ENCODE peak calls at places on chromosome 7, in ten cellular contexts. O is upper lobe of right lung; Q is transverse colon; K is CD4-positive, CD25-positive, alpha-beta regulatory T cell; D is left ventricle myocardium inferior; H is A549; G is pancreas; A is prostate gland; R is hepatocyte; S is aorta. V is an unnamed sample.

GRCh38 chr7:116588225-116588624 is 63.4 kb downstream of the CAV1 start:
- DNase-seq in G (no peak), S (no peak), D (no peak), H (no peak), R (no peak), K (no peak), Q (no peak), A (no peak), O (no peak), V (no peak)

GRCh38 chr7:128911441-128912031 is 1.0 kb upstream of the KCP start:
- DNase-seq in Q (peak), K (no peak), R (peak), G (peak), O (peak), D (peak), A (no peak), S (no peak), H (no peak), V (no peak)

GRCh38 chr7:38367301-38367700 is 93.9 kb upstream of the TARP start:
- DNase-seq in D (no peak), R (no peak), O (no peak), A (no peak), H (no peak), G (no peak), K (no peak), S (no peak), Q (no peak), V (no peak)

GRCh38 chr7:117119192-117119924 is 166.1 kb downstream of the ST7 start:
- DNase-seq in G (peak), A (peak), Q (peak), H (no peak), R (peak), S (peak), D (peak), K (peak), O (peak), V (peak)

GRCh38 chr7:47032171-47032915 is 549.6 kb downstream of the TNS3 start:
- DNase-seq in S (no peak), Q (no peak), D (no peak), O (no peak), G (no peak), H (no peak), K (no peak), A (no peak), R (no peak), V (no peak)

GRCh38 chr7:132531562-132531961 is 44.7 kb downstream of the PLXNA4 start:
- DNase-seq in H (no peak), G (no peak), S (no peak), Q (no peak), K (no peak), A (no peak), O (no peak), D (no peak), R (no peak), V (no peak)

GRCh38 chr7:72492446-72492845 is 80.3 kb upstream of the CALN1 start:
- DNase-seq in S (no peak), D (peak), H (no peak), A (no peak), R (no peak), Q (no peak), O (no peak), K (no peak), G (no peak), V (no peak)

GRCh38 chr7:32347244-32347828 is 142.8 kb downstream of the LSM5 start:
- DNase-seq in Q (no peak), K (no peak), S (no peak), O (no peak), G (no peak), R (peak), D (no peak), H (peak), A (no peak), V (no peak)

GRCh38 chr7:324011-324410 is 34.0 kb downstream of the FOXL3 start:
- DNase-seq in G (no peak), K (no peak), D (no peak), O (no peak), Q (no peak), S (no peak), R (no peak), H (no peak), A (no peak), V (no peak)

GRCh38 chr7:16586081-16586874 is 59.3 kb downstream of the ANKMY2 start:
- DNase-seq in Q (no peak), D (no peak), H (no peak), A (no peak), G (no peak), R (no peak), O (no peak), S (no peak), K (no peak), V (peak)

GRCh38 chr7:20959281-20959680 is 172.6 kb upstream of the SP8 start:
- DNase-seq in O (no peak), A (peak), D (no peak), Q (no peak), G (no peak), H (no peak), S (no peak), R (no peak), K (no peak), V (no peak)

GRCh38 chr7:155291045-155291530 is 6.6 kb upstream of the INSIG1 start:
- DNase-seq in R (peak), G (no peak), D (no peak), S (peak), H (peak), A (no peak), Q (peak), O (peak), K (no peak), V (no peak)

GRCh38 chr7:2510909-2511768 is 8.4 kb upstream of the LFNG start:
- DNase-seq in K (peak), S (peak), H (no peak), R (no peak), Q (peak), D (no peak), A (peak), O (no peak), G (no peak), V (peak)

GRCh38 chr7:94375713-94376112 is 19.0 kb upstream of the COL1A2 start:
- DNase-seq in D (no peak), O (no peak), G (no peak), H (no peak), K (no peak), A (no peak), S (no peak), Q (no peak), R (peak), V (no peak)

GRCh38 chr7:66758964-66759628 is 18.6 kb downstream of the RABGEF1 start:
- DNase-seq in G (no peak), S (peak), O (no peak), A (no peak), Q (no peak), K (peak), H (no peak), D (no peak), R (no peak), V (peak)

GRCh38 chr7:26937956-26938623 is 73.7 kb upstream of the SKAP2 start:
- DNase-seq in A (no peak), S (no peak), D (no peak), K (no peak), O (no peak), H (peak), G (no peak), R (peak), Q (no peak), V (no peak)

GRCh38 chr7:150942591-150943452 is 35.3 kb downstream of the KCNH2 start:
- DNase-seq in Q (no peak), K (no peak), O (peak), H (no peak), G (peak), S (no peak), R (peak), A (no peak), D (no peak), V (no peak)

GRCh38 chr7:122305475-122306319 is 1.1 kb upstream of the FEZF1 start:
- DNase-seq in R (peak), K (no peak), O (no peak), S (peak), D (no peak), H (no peak), Q (no peak), A (no peak), G (peak), V (no peak)

GRCh38 chr7:153405704-153406485 is 646.3 kb upstream of the DPP6 start:
- DNase-seq in H (no peak), D (no peak), A (no peak), Q (no peak), R (no peak), G (no peak), O (no peak), K (no peak), S (no peak), V (no peak)

GRCh38 chr7:151745090-151745638 is 131.8 kb downstream of the PRKAG2 start:
- DNase-seq in O (peak), H (peak), G (peak), Q (peak), R (peak), S (peak), A (no peak), D (peak), K (no peak), V (peak)

GRCh38 chr7:73715648-73716317 is 3.7 kb downstream of the STX1A start:
- DNase-seq in O (no peak), R (peak), K (no peak), H (peak), G (no peak), S (peak), Q (peak), A (no peak), D (no peak), V (no peak)

GRCh38 chr7:1549357-1550004 is 6.5 kb downstream of the TMEM184A start:
- DNase-seq in H (no peak), S (no peak), D (no peak), G (no peak), K (no peak), O (no peak), R (no peak), A (no peak), Q (no peak), V (peak)

GRCh38 chr7:148262721-148263229 is 327.8 kb upstream of the C7orf33 start:
- DNase-seq in S (peak), Q (peak), G (peak), H (peak), D (peak), K (peak), O (peak), A (peak), R (peak), V (peak)

GRCh38 chr7:129649128-129649690 is 37.7 kb downstream of the NRF1 start:
- DNase-seq in A (no peak), S (no peak), D (no peak), H (no peak), O (no peak), Q (no peak), G (no peak), R (no peak), K (no peak), V (no peak)

GRCh38 chr7:47326808-47327207 is 255.1 kb downstream of the TNS3 start:
- DNase-seq in A (no peak), Q (no peak), K (no peak), O (no peak), G (no peak), H (no peak), S (no peak), R (peak), D (peak), V (no peak)

GRCh38 chr7:22443370-22444180 is 56.4 kb downstream of the STEAP1B start:
- DNase-seq in S (no peak), R (peak), Q (peak), G (no peak), O (no peak), D (no peak), K (no peak), H (no peak), A (no peak), V (no peak)

GRCh38 chr7:30238721-30239441 is 45.5 kb upstream of the ZNRF2 start:
- DNase-seq in G (peak), D (peak), Q (peak), K (peak), R (peak), O (peak), S (peak), H (no peak), A (peak), V (peak)

GRCh38 chr7:25167262-25167843 is 42.3 kb upstream of the CYCS start:
- DNase-seq in R (peak), K (no peak), O (no peak), S (no peak), G (no peak), H (no peak), Q (peak), A (no peak), D (no peak), V (no peak)

GRCh38 chr7:123724725-123725381 is 23.9 kb downstream of the WASL start:
- DNase-seq in Q (no peak), K (no peak), A (no peak), O (no peak), G (no peak), R (no peak), D (no peak), S (no peak), H (no peak), V (no peak)

GRCh38 chr7:152050547-152050971 is 25.1 kb downstream of the GALNT11 start:
- DNase-seq in D (no peak), A (no peak), K (no peak), S (no peak), R (no peak), H (no peak), G (no peak), O (no peak), Q (no peak), V (no peak)

GRCh38 chr7:138514044-138514443 is 54.0 kb downstream of the TRIM24 start:
- DNase-seq in D (no peak), R (no peak), Q (no peak), S (no peak), H (no peak), G (no peak), O (no peak), A (no peak), K (no peak), V (no peak)

GRCh38 chr7:140176811-140177702 is at the start of gene KDM7A:
- DNase-seq in K (peak), O (peak), S (peak), D (peak), A (peak), H (peak), G (peak), R (peak), Q (peak), V (peak)

GRCh38 chr7:140174217-140174616 is 2.6 kb downstream of the KDM7A start:
- DNase-seq in Q (no peak), H (no peak), A (no peak), D (no peak), S (no peak), G (no peak), K (no peak), O (no peak), R (no peak), V (no peak)

GRCh38 chr7:140179339-140179738 is 2.6 kb upstream of the KDM7A start:
- DNase-seq in Q (no peak), A (no peak), D (no peak), G (no peak), O (no peak), H (no peak), R (no peak), K (no peak), S (no peak), V (no peak)

GRCh38 chr7:140175221-140176218 is 1.3 kb downstream of the KDM7A start:
- DNase-seq in K (peak), H (peak), G (peak), D (peak), S (peak), Q (peak), O (peak), A (peak), R (peak), V (peak)

GRCh38 chr7:140176271-140176701 is 497 bp downstream of the KDM7A start:
- DNase-seq in H (no peak), S (no peak), K (peak), O (peak), Q (no peak), D (no peak), A (no peak), G (peak), R (peak), V (peak)
- H3K27ac ChIP-seq in H (peak), S (peak), K (peak), O (peak), Q (peak), D (peak), A (peak), G (peak), R (peak), V (peak)

GRCh38 chr7:36391436-36392198 is 2.0 kb downstream of the ANLN start:
- DNase-seq in S (no peak), D (no peak), O (no peak), H (no peak), K (peak), R (no peak), A (no peak), Q (no peak), G (no peak), V (no peak)

GRCh38 chr7:36388423-36388822 is 1.2 kb upstream of the ANLN start:
- DNase-seq in A (no peak), R (no peak), D (no peak), S (no peak), H (no peak), O (no peak), K (no peak), Q (no peak), G (no peak), V (no peak)

GRCh38 chr7:36390199-36391090 is 783 bp downstream of the ANLN start:
- DNase-seq in D (peak), Q (peak), G (peak), R (peak), H (peak), O (peak), A (peak), K (no peak), S (peak), V (peak)

GRCh38 chr7:36387437-36388345 is 2.0 kb upstream of the ANLN start:
- DNase-seq in G (no peak), S (no peak), H (peak), O (no peak), A (no peak), Q (no peak), K (no peak), D (no peak), R (no peak), V (no peak)

GRCh38 chr7:36389371-36390198 is at the start of gene ANLN:
- DNase-seq in H (peak), D (peak), O (peak), A (peak), K (peak), Q (peak), R (peak), S (peak), G (peak), V (peak)
- H3K27ac ChIP-seq in H (peak), D (peak), O (peak), A (peak), K (peak), Q (peak), R (peak), S (peak), G (peak), V (peak)

DNA sequence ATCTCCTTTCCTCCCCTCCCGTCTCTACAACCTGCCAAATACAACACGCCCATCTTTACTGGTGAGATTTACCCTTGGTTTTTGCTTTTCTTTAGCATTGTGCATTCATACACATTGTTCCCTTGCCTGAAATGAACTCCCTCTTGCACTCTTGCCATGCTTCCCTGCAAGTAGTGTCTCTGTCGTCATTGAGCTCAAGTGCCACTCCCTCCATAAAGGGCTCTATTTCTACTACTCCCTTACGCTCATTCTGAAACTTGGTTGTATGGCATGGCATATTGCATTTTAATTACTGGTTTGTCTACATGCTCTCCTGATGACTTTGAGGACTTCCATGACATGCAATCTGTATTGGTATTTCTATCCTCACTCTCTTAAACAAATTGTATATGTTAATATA is 242.7 kb downstream of the THSD7A start:
- DNase-seq in A (no peak), G (no peak), S (no peak), H (no peak), K (no peak), Q (no peak), O (no peak), D (no peak), R (no peak), V (no peak)
- H3K27ac ChIP-seq in A (no peak), G (no peak), S (no peak), H (no peak), K (no peak), Q (no peak), O (no peak), D (no peak), R (no peak), V (no peak)

DNA sequence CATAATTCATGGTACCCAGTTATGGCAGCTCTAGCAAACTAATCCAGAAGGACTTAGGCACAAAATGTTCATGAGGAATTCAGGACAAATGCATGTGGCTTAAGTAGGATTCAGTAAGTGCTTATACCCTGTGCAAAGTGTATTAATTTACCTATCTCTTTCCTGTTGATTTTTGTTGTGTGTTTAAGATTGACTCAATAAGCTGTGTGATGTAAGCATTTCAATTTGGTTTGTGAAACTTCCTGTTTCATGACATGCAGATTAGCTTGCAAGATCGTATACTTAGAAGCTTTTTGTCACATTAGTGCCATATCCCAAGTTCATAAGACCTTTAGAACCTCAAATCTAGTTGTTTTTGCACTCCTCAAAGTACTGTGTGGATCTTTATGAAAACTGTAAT is 416.7 kb downstream of the ARL4A start:
- DNase-seq in O (no peak), Q (no peak), D (no peak), S (no peak), R (no peak), K (no peak), G (no peak), A (no peak), H (no peak), V (no peak)
- H3K27ac ChIP-seq in O (no peak), Q (no peak), D (no peak), S (no peak), R (no peak), K (no peak), G (no peak), A (no peak), H (no peak), V (no peak)

GRCh38 chr7:158020706-158021095 is 566.9 kb downstream of the PTPRN2 start:
- DNase-seq in O (peak), K (no peak), R (no peak), S (no peak), A (no peak), H (no peak), Q (no peak), G (peak), D (no peak), V (no peak)
- H3K27ac ChIP-seq in O (no peak), K (no peak), R (no peak), S (no peak), A (no peak), H (no peak), Q (no peak), G (no peak), D (no peak), V (no peak)

GRCh38 chr7:81430761-81431160 is 339.1 kb downstream of the HGF start:
- DNase-seq in A (no peak), O (no peak), H (no peak), D (no peak), G (no peak), K (no peak), Q (no peak), R (no peak), S (no peak), V (no peak)
- H3K27ac ChIP-seq in A (no peak), O (no peak), H (no peak), D (no peak), G (no peak), K (no peak), Q (no peak), R (no peak), S (no peak), V (no peak)

GRCh38 chr7:149708026-149708425 is 65.4 kb downstream of the ZNF467 start:
- DNase-seq in D (no peak), K (no peak), S (no peak), Q (no peak), R (no peak), H (no peak), G (no peak), O (no peak), A (no peak), V (no peak)
- H3K27ac ChIP-seq in D (no peak), K (no peak), S (no peak), Q (no peak), R (no peak), H (no peak), G (no peak), O (no peak), A (no peak), V (no peak)

DNA sequence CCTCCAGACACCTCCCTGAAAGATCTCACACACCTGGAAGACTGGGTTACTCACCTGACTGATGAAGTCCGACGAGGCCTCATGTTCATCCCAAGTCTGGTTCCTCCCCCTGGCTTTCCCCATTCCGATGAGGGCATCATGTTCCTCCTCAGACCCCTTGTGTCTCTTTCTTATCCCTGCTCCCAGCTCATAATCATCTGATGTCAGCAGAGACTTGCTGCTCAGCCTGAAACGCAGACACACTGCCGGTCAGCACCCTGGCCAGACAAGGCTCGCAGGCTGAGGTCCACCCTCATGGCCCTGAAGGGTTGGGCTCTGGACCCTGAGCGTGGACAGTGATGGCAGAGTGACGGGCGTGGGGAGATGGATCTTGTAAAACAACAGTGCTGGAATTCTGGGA is 64.3 kb downstream of the TNRC18 start:
- DNase-seq in A (no peak), G (no peak), H (no peak), D (no peak), R (no peak), K (no peak), S (no peak), Q (no peak), O (no peak), V (no peak)
- H3K27ac ChIP-seq in A (no peak), G (no peak), H (no peak), D (no peak), R (no peak), K (no peak), S (no peak), Q (peak), O (peak), V (no peak)

GRCh38 chr7:88338521-88338920 is 31.8 kb upstream of the STEAP4 start:
- DNase-seq in S (no peak), Q (no peak), K (no peak), H (no peak), G (no peak), R (no peak), A (no peak), O (no peak), D (no peak), V (no peak)

GRCh38 chr7:88339195-88339922 is 32.7 kb upstream of the STEAP4 start:
- DNase-seq in D (no peak), R (no peak), H (no peak), A (no peak), Q (no peak), G (no peak), K (no peak), O (no peak), S (no peak), V (no peak)

GRCh38 chr7:88337556-88337955 is 30.9 kb upstream of the STEAP4 start:
- DNase-seq in O (no peak), A (no peak), S (no peak), D (no peak), G (no peak), K (no peak), H (no peak), Q (no peak), R (no peak), V (no peak)
- H3K27ac ChIP-seq in O (no peak), A (no peak), S (no peak), D (peak), G (no peak), K (no peak), H (no peak), Q (no peak), R (no peak), V (no peak)